ENCODE peak calls at places on chromosomes 4 and X, in seven cellular contexts. One of them, this sample, is unnamed.

GRCh38 chrX:5753291-5753690 is 475.4 kb downstream of the NLGN4X start:
- DNase-seq in BE2C: no peak
- DNase-seq in lung: no peak
- DNase-seq in CD4-positive, alpha-beta memory T cell: no peak
- DNase-seq in breast epithelium: no peak
- DNase-seq in endothelial cell of umbilical vein: no peak
- DNase-seq in NT2/D1: no peak
- DNase-seq in this sample: no peak

GRCh38 chr4:182179751-182180150 is 63.5 kb upstream of the TENM3 start:
- DNase-seq in BE2C: no peak
- DNase-seq in lung: no peak
- DNase-seq in CD4-positive, alpha-beta memory T cell: no peak
- DNase-seq in breast epithelium: no peak
- DNase-seq in endothelial cell of umbilical vein: no peak
- DNase-seq in NT2/D1: no peak
- DNase-seq in this sample: no peak

GRCh38 chr4:86972997-86973396 is 38.2 kb downstream of the AFF1 start:
- DNase-seq in BE2C: no peak
- DNase-seq in lung: peak; percentile 70
- DNase-seq in CD4-positive, alpha-beta memory T cell: no peak
- DNase-seq in breast epithelium: peak; percentile 52
- DNase-seq in endothelial cell of umbilical vein: no peak
- DNase-seq in NT2/D1: no peak
- DNase-seq in this sample: no peak

GRCh38 chr4:143431526-143432257 is 81.8 kb upstream of the SMARCA5 start:
- DNase-seq in BE2C: no peak
- DNase-seq in lung: no peak
- DNase-seq in CD4-positive, alpha-beta memory T cell: no peak
- DNase-seq in breast epithelium: no peak
- DNase-seq in endothelial cell of umbilical vein: no peak
- DNase-seq in NT2/D1: peak; percentile 27
- DNase-seq in this sample: no peak

GRCh38 chr4:77699731-77700210 is 94.2 kb downstream of the CXCL13 start:
- DNase-seq in BE2C: peak; percentile 26
- DNase-seq in lung: no peak
- DNase-seq in CD4-positive, alpha-beta memory T cell: no peak
- DNase-seq in breast epithelium: no peak
- DNase-seq in endothelial cell of umbilical vein: peak; percentile 87
- DNase-seq in NT2/D1: peak; percentile 30
- DNase-seq in this sample: peak; percentile 9

GRCh38 chr4:2142630-2143427 is 83.7 kb downstream of the NAT8L start:
- DNase-seq in BE2C: no peak
- DNase-seq in lung: no peak
- DNase-seq in CD4-positive, alpha-beta memory T cell: no peak
- DNase-seq in breast epithelium: no peak
- DNase-seq in endothelial cell of umbilical vein: no peak
- DNase-seq in NT2/D1: no peak
- DNase-seq in this sample: no peak

GRCh38 chrX:52598886-52599285 is 55.8 kb downstream of the SSX7 start:
- DNase-seq in BE2C: no peak
- DNase-seq in lung: no peak
- DNase-seq in CD4-positive, alpha-beta memory T cell: no peak
- DNase-seq in breast epithelium: no peak
- DNase-seq in endothelial cell of umbilical vein: no peak
- DNase-seq in NT2/D1: no peak
- DNase-seq in this sample: no peak

GRCh38 chrX:19728915-19729314 is 158.5 kb downstream of the SH3KBP1 start:
- DNase-seq in BE2C: no peak
- DNase-seq in lung: no peak
- DNase-seq in CD4-positive, alpha-beta memory T cell: no peak
- DNase-seq in breast epithelium: no peak
- DNase-seq in endothelial cell of umbilical vein: no peak
- DNase-seq in NT2/D1: no peak
- DNase-seq in this sample: no peak

GRCh38 chr4:65170768-65171514 is 499.3 kb downstream of the EPHA5 start:
- DNase-seq in BE2C: no peak
- DNase-seq in lung: no peak
- DNase-seq in CD4-positive, alpha-beta memory T cell: no peak
- DNase-seq in breast epithelium: no peak
- DNase-seq in endothelial cell of umbilical vein: no peak
- DNase-seq in NT2/D1: no peak
- DNase-seq in this sample: no peak

GRCh38 chrX:148804579-148804978 is 304.2 kb downstream of the AFF2 start:
- DNase-seq in BE2C: no peak
- DNase-seq in lung: no peak
- DNase-seq in CD4-positive, alpha-beta memory T cell: no peak
- DNase-seq in breast epithelium: no peak
- DNase-seq in endothelial cell of umbilical vein: no peak
- DNase-seq in NT2/D1: no peak
- DNase-seq in this sample: no peak

GRCh38 chr4:139227729-139228404 is 50.8 kb upstream of the ELF2 start:
- DNase-seq in BE2C: no peak
- DNase-seq in lung: no peak
- DNase-seq in CD4-positive, alpha-beta memory T cell: no peak
- DNase-seq in breast epithelium: no peak
- DNase-seq in endothelial cell of umbilical vein: no peak
- DNase-seq in NT2/D1: no peak
- DNase-seq in this sample: peak; percentile 73

GRCh38 chrX:139448996-139449395 is 81.5 kb upstream of the F9 start:
- DNase-seq in BE2C: no peak
- DNase-seq in lung: no peak
- DNase-seq in CD4-positive, alpha-beta memory T cell: no peak
- DNase-seq in breast epithelium: no peak
- DNase-seq in endothelial cell of umbilical vein: no peak
- DNase-seq in NT2/D1: no peak
- DNase-seq in this sample: no peak

GRCh38 chrX:153889123-153889522 is 3.1 kb upstream of the L1CAM start:
- DNase-seq in BE2C: no peak
- DNase-seq in lung: no peak
- DNase-seq in CD4-positive, alpha-beta memory T cell: no peak
- DNase-seq in breast epithelium: no peak
- DNase-seq in endothelial cell of umbilical vein: no peak
- DNase-seq in NT2/D1: no peak
- DNase-seq in this sample: no peak

GRCh38 chrX:41336447-41336846 is 2.5 kb downstream of the DDX3X start:
- DNase-seq in BE2C: no peak
- DNase-seq in lung: no peak
- DNase-seq in CD4-positive, alpha-beta memory T cell: no peak
- DNase-seq in breast epithelium: no peak
- DNase-seq in endothelial cell of umbilical vein: no peak
- DNase-seq in NT2/D1: no peak
- DNase-seq in this sample: no peak

GRCh38 chr4:185881427-185881826 is 69.4 kb upstream of the SORBS2 start:
- DNase-seq in BE2C: no peak
- DNase-seq in lung: no peak
- DNase-seq in CD4-positive, alpha-beta memory T cell: no peak
- DNase-seq in breast epithelium: no peak
- DNase-seq in endothelial cell of umbilical vein: no peak
- DNase-seq in NT2/D1: no peak
- DNase-seq in this sample: no peak

GRCh38 chrX:152025656-152026440 is 51.4 kb upstream of the GABRE start:
- DNase-seq in BE2C: no peak
- DNase-seq in lung: no peak
- DNase-seq in CD4-positive, alpha-beta memory T cell: no peak
- DNase-seq in breast epithelium: no peak
- DNase-seq in endothelial cell of umbilical vein: no peak
- DNase-seq in NT2/D1: no peak
- DNase-seq in this sample: no peak

GRCh38 chr4:136369073-136369472 is 1163.2 kb downstream of the PCDH18 start:
- DNase-seq in BE2C: no peak
- DNase-seq in lung: no peak
- DNase-seq in CD4-positive, alpha-beta memory T cell: no peak
- DNase-seq in breast epithelium: no peak
- DNase-seq in endothelial cell of umbilical vein: peak; percentile 94
- DNase-seq in NT2/D1: no peak
- DNase-seq in this sample: no peak

GRCh38 chr4:145976680-145977079 is 38.1 kb upstream of the ZNF827 start:
- DNase-seq in BE2C: no peak
- DNase-seq in lung: no peak
- DNase-seq in CD4-positive, alpha-beta memory T cell: no peak
- DNase-seq in breast epithelium: no peak
- DNase-seq in endothelial cell of umbilical vein: no peak
- DNase-seq in NT2/D1: no peak
- DNase-seq in this sample: no peak

DNA sequence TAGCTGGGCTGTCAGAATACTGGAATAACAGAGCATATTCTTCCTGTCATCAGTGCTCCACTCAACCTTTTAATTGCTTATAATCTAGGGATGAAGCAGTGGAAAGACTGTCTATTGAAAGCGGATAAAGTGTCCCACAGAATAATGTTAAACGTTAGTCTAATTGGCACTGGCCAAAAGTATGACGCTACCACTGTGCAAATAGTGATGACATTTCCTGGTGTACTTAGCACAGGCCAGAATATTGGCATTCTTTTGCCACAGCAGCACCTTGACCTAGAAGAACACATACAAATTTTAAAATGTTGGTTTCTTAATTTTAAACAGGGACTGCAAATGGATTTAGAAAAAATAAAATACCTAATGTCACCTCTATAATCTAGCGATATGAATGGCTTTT is 635.2 kb upstream of the SPANXN1 start:
- DNase-seq in BE2C: no peak
- DNase-seq in lung: no peak
- DNase-seq in CD4-positive, alpha-beta memory T cell: no peak
- DNase-seq in breast epithelium: no peak
- DNase-seq in endothelial cell of umbilical vein: no peak
- DNase-seq in NT2/D1: no peak
- DNase-seq in this sample: no peak
- H3K9me3 ChIP-seq in BE2C: no peaks in the 10 kb centered on the region
- H3K9me3 ChIP-seq in lung: no peaks in the 10 kb centered on the region
- H3K9me3 ChIP-seq in CD4-positive, alpha-beta memory T cell: no peaks in the 10 kb centered on the region
- H3K9me3 ChIP-seq in breast epithelium: no peaks in the 10 kb centered on the region
- H3K9me3 ChIP-seq in endothelial cell of umbilical vein: no peaks in the 10 kb centered on the region
- H3K9me3 ChIP-seq in NT2/D1: no peaks in the 10 kb centered on the region
- H3K9me3 ChIP-seq in this sample: no peaks in the 10 kb centered on the region

GRCh38 chr4:29009908-29010307 is 1710.3 kb upstream of the PCDH7 start:
- DNase-seq in BE2C: no peak
- DNase-seq in lung: no peak
- DNase-seq in CD4-positive, alpha-beta memory T cell: no peak
- DNase-seq in breast epithelium: no peak
- DNase-seq in endothelial cell of umbilical vein: no peak
- DNase-seq in NT2/D1: no peak
- DNase-seq in this sample: no peak

GRCh38 chr4:29002151-29002550 is 1718.0 kb upstream of the PCDH7 start:
- DNase-seq in BE2C: no peak
- DNase-seq in lung: no peak
- DNase-seq in CD4-positive, alpha-beta memory T cell: no peak
- DNase-seq in breast epithelium: no peak
- DNase-seq in endothelial cell of umbilical vein: no peak
- DNase-seq in NT2/D1: peak; percentile 91
- DNase-seq in this sample: no peak

DNA sequence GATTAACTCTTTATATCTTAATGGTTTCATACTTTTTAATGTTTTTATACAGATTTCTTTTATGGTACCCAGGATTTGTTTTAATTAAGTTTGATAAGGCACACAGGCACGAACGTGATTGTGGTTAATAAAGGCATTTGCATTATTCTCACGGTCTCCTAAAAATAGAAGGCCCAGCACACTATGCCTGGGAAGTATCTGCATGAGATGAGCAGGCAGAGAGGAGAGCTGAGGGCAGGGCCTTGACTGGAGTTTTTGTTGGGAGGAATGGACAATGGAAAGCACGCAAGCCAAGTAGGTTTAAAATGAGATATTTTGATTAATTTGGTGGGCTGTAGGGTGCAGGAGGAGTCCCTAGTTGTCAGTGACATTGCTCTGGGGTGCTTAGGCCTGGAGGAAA is 1714.3 kb upstream of the PCDH7 start:
- DNase-seq in BE2C: no peak
- DNase-seq in lung: no peak
- DNase-seq in CD4-positive, alpha-beta memory T cell: no peak
- DNase-seq in breast epithelium: no peak
- DNase-seq in endothelial cell of umbilical vein: no peak
- DNase-seq in NT2/D1: no peak
- DNase-seq in this sample: no peak
- H3K9me3 ChIP-seq in BE2C: no peaks in the 10 kb centered on the region
- H3K9me3 ChIP-seq in lung: no peaks in the 10 kb centered on the region
- H3K9me3 ChIP-seq in CD4-positive, alpha-beta memory T cell: no peaks in the 10 kb centered on the region
- H3K9me3 ChIP-seq in breast epithelium: no peaks in the 10 kb centered on the region
- H3K9me3 ChIP-seq in endothelial cell of umbilical vein: no peaks in the 10 kb centered on the region
- H3K9me3 ChIP-seq in NT2/D1: peaks cover 3% of the 10 kb centered on the region
- H3K9me3 ChIP-seq in this sample: no peaks in the 10 kb centered on the region

DNA sequence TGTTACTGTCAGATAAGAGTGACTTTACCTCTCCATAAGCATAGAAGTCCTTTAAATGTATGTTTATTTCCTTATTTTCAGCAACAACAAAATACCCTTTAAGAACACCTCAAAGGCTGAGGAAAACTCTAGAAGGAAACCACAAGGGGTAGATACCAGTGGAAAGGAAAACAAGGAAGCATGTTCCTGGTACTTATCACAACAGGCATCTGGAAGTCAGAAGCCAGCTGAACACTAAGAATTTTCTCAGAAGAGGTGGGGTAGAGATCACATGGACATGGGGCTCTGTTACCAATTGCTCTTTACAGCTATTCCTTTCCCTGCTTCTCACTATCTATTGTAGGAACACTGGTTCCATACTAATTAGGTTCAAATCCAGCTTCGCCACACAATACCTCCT is 51.5 kb upstream of the BEND2 start:
- DNase-seq in BE2C: no peak
- DNase-seq in lung: no peak
- DNase-seq in CD4-positive, alpha-beta memory T cell: no peak
- DNase-seq in breast epithelium: no peak
- DNase-seq in endothelial cell of umbilical vein: no peak
- DNase-seq in NT2/D1: no peak
- DNase-seq in this sample: no peak
- H3K9me3 ChIP-seq in BE2C: no peaks in the 10 kb centered on the region
- H3K9me3 ChIP-seq in lung: no peaks in the 10 kb centered on the region
- H3K9me3 ChIP-seq in CD4-positive, alpha-beta memory T cell: no peaks in the 10 kb centered on the region
- H3K9me3 ChIP-seq in breast epithelium: peaks cover 10% of the 10 kb centered on the region
- H3K9me3 ChIP-seq in endothelial cell of umbilical vein: no peaks in the 10 kb centered on the region
- H3K9me3 ChIP-seq in NT2/D1: peaks cover 13% of the 10 kb centered on the region
- H3K9me3 ChIP-seq in this sample: no peaks in the 10 kb centered on the region

GRCh38 chr4:19492611-19493010 is 759.1 kb upstream of the SLIT2 start:
- DNase-seq in BE2C: no peak
- DNase-seq in lung: no peak
- DNase-seq in CD4-positive, alpha-beta memory T cell: no peak
- DNase-seq in breast epithelium: no peak
- DNase-seq in endothelial cell of umbilical vein: no peak
- DNase-seq in NT2/D1: no peak
- DNase-seq in this sample: no peak

GRCh38 chr4:19497692-19498091 is 754.0 kb upstream of the SLIT2 start:
- DNase-seq in BE2C: no peak
- DNase-seq in lung: no peak
- DNase-seq in CD4-positive, alpha-beta memory T cell: no peak
- DNase-seq in breast epithelium: no peak
- DNase-seq in endothelial cell of umbilical vein: no peak
- DNase-seq in NT2/D1: no peak
- DNase-seq in this sample: no peak

GRCh38 chr4:19496752-19497151 is 755.0 kb upstream of the SLIT2 start:
- DNase-seq in BE2C: no peak
- DNase-seq in lung: no peak
- DNase-seq in CD4-positive, alpha-beta memory T cell: no peak
- DNase-seq in breast epithelium: no peak
- DNase-seq in endothelial cell of umbilical vein: no peak
- DNase-seq in NT2/D1: no peak
- DNase-seq in this sample: no peak

DNA sequence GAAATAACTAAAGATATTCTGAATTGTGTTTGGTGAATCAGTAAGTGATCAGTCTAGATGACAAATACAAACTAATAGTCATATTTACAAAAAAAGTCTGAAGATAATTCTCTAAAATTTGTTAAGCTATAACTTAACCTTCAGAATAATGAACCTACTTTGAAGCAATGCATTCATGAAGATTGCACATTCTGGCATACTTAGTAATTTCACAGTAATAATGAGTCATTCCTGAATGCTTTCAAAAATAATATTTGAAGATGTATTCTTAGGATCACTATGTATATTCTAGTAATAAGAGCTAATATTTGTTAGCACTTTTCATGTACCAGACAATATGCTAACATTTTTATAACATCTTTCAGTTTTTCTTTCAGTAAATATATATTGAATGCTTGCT is 756.7 kb upstream of the SLIT2 start:
- DNase-seq in BE2C: no peak
- DNase-seq in lung: no peak
- DNase-seq in CD4-positive, alpha-beta memory T cell: no peak
- DNase-seq in breast epithelium: no peak
- DNase-seq in endothelial cell of umbilical vein: no peak
- DNase-seq in NT2/D1: no peak
- DNase-seq in this sample: no peak
- H3K9me3 ChIP-seq in BE2C: peaks cover 2% of the 10 kb centered on the region
- H3K9me3 ChIP-seq in lung: no peaks in the 10 kb centered on the region
- H3K9me3 ChIP-seq in CD4-positive, alpha-beta memory T cell: no peaks in the 10 kb centered on the region
- H3K9me3 ChIP-seq in breast epithelium: no peaks in the 10 kb centered on the region
- H3K9me3 ChIP-seq in endothelial cell of umbilical vein: no peaks in the 10 kb centered on the region
- H3K9me3 ChIP-seq in NT2/D1: no peaks in the 10 kb centered on the region
- H3K9me3 ChIP-seq in this sample: no peaks in the 10 kb centered on the region

This sample was measured in OCI-LY7.